ENCODE peak calls at places on chromosomes 2 and 18, in five cellular contexts. P, X, T, E and G are unnamed samples.

GRCh38 chr2:216260629-216261028 is 111.7 kb downstream of the MARCHF4 start:
- DNase-seq in E (no peak), T (no peak), P (no peak), X (no peak), G (no peak)

GRCh38 chr2:140247451-140248205 is 1467.4 kb upstream of the NXPH2 start:
- DNase-seq in T (no peak), X (peak), P (no peak), E (no peak), G (no peak)

GRCh38 chr2:197707316-197708213 is 2.4 kb downstream of the MARS2 start:
- DNase-seq in X (peak), P (no peak), T (no peak), E (no peak), G (no peak)

GRCh38 chr2:138589663-138590062 is 88.1 kb downstream of the SPOPL start:
- DNase-seq in E (no peak), P (no peak), X (no peak), T (no peak), G (no peak)

GRCh38 chr2:239463541-239464165 is 62.8 kb upstream of the HDAC4 start:
- DNase-seq in T (no peak), X (no peak), E (no peak), P (no peak), G (no peak)

GRCh38 chr2:71129114-71129890 is 727 bp downstream of the MCEE start:
- DNase-seq in X (peak), P (no peak), E (no peak), T (no peak), G (no peak)

GRCh38 chr2:86054539-86055082 is 51.1 kb downstream of the POLR1A start:
- DNase-seq in X (peak), E (no peak), P (no peak), T (no peak), G (no peak)

GRCh38 chr2:195202163-195202845 is 454.7 kb upstream of the SLC39A10 start:
- DNase-seq in E (no peak), P (no peak), T (no peak), X (no peak), G (no peak)

GRCh38 chr2:182144039-182144779 is 158.6 kb downstream of the PPP1R1C start:
- DNase-seq in T (no peak), P (no peak), X (no peak), E (no peak), G (no peak)

GRCh38 chr2:179898873-179899272 is 37.5 kb upstream of the ZNF385B start:
- DNase-seq in T (no peak), E (no peak), X (peak), P (peak), G (peak)

GRCh38 chr2:23760746-23761145 is 166.2 kb downstream of the ATAD2B start:
- DNase-seq in E (no peak), T (no peak), P (peak), X (peak), G (no peak)

GRCh38 chr18:47174545-47175116 is 1.5 kb downstream of the IER3IP1 start:
- DNase-seq in T (no peak), P (no peak), E (no peak), X (no peak), G (peak)

GRCh38 chr2:66805136-66805535 is 370.2 kb downstream of the MEIS1 start:
- DNase-seq in P (no peak), T (no peak), E (no peak), X (peak), G (no peak)

GRCh38 chr2:164896226-164896625 is 54.6 kb upstream of the COBLL1 start:
- DNase-seq in T (no peak), P (no peak), X (peak), E (no peak), G (no peak)

GRCh38 chr2:177338177-177338721 is 54.3 kb upstream of the AGPS start:
- DNase-seq in X (peak), T (no peak), E (no peak), P (peak), G (no peak)

GRCh38 chr2:151905963-151906632 is 77.9 kb upstream of the ARL5A start:
- DNase-seq in X (no peak), T (no peak), P (no peak), E (peak), G (no peak)

GRCh38 chr2:142037744-142038143 is 93.1 kb downstream of the LRP1B start:
- DNase-seq in E (no peak), T (no peak), X (no peak), P (peak), G (no peak)

GRCh38 chr2:224354631-224355211 is 47.2 kb downstream of the FAM124B start:
- DNase-seq in E (no peak), T (no peak), X (peak), P (no peak), G (no peak)

GRCh38 chr2:62038980-62039771 is 133.7 kb downstream of the COMMD1 start:
- DNase-seq in P (peak), X (peak), T (no peak), E (peak), G (no peak)

GRCh38 chr2:219125225-219125885 is 35.3 kb downstream of the NHEJ1 start:
- DNase-seq in P (no peak), X (peak), E (no peak), T (peak), G (peak)

GRCh38 chr2:85516649-85517389 is 22.1 kb upstream of the MAT2A start:
- DNase-seq in E (no peak), X (no peak), P (no peak), T (peak), G (peak)

GRCh38 chr2:239597216-239597615 is 196.4 kb upstream of the HDAC4 start:
- DNase-seq in X (no peak), P (no peak), T (no peak), E (no peak), G (peak)

GRCh38 chr2:176473177-176473576 is 203.9 kb downstream of the MTX2 start:
- DNase-seq in T (no peak), X (peak), E (no peak), P (no peak), G (no peak)

GRCh38 chr2:182951948-182952663 is 85.7 kb upstream of the FRZB start:
- DNase-seq in X (peak), T (no peak), P (no peak), E (no peak), G (no peak)

GRCh38 chr2:228700638-228701037 is 519.2 kb upstream of the SPHKAP start:
- DNase-seq in T (no peak), X (peak), P (peak), E (no peak), G (no peak)

GRCh38 chr2:166090900-166091299 is 36.9 kb downstream of the SCN1A start:
- DNase-seq in T (no peak), X (peak), P (no peak), E (no peak), G (no peak)

GRCh38 chr2:16142383-16143361 is 202.3 kb downstream of the MYCN start:
- DNase-seq in T (peak), X (no peak), P (no peak), E (no peak), G (no peak)

GRCh38 chr2:232662486-232663260 is 29.3 kb downstream of the EFHD1 start:
- DNase-seq in P (no peak), X (no peak), T (no peak), E (no peak), G (no peak)

GRCh38 chr2:10580170-10580539 is 109.6 kb downstream of the NOL10 start:
- DNase-seq in X (no peak), P (no peak), T (no peak), E (no peak), G (no peak)

GRCh38 chr2:78979380-78980238 is 45.9 kb upstream of the REG3G start:
- DNase-seq in T (peak), P (no peak), E (no peak), X (peak), G (peak)

GRCh38 chr18:13395577-13395976 is 177.0 kb downstream of the LDLRAD4 start:
- DNase-seq in T (no peak), E (no peak), P (no peak), X (no peak), G (no peak)

GRCh38 chr18:13393338-13393737 is 174.8 kb downstream of the LDLRAD4 start:
- DNase-seq in E (no peak), X (no peak), T (no peak), P (no peak), G (no peak)

GRCh38 chr18:13392899-13393298 is 174.3 kb downstream of the LDLRAD4 start:
- DNase-seq in E (no peak), P (no peak), T (no peak), X (no peak), G (no peak)

GRCh38 chr18:13392029-13392750 is 173.6 kb downstream of the LDLRAD4 start:
- DNase-seq in P (no peak), T (no peak), X (no peak), E (no peak), G (no peak)

DNA sequence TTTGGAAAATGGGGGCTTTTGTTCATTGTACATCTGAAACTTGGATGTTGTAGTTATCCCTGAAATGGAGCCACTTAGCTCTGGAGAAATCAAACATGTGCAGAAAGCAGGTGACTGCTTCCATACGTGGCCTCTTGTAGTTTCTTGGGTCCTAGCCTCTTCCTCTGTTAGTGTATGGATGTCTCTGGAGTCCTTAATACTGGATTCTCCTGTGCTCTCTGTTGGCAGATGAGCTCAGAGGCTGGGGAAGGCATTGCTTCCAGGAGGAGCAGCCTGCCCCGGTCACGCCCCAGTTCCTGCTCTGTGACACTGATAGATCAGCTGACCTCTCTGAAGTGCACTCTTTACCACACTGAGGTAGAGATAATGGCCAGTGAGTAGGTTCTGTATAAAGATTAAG is 176.2 kb downstream of the LDLRAD4 start:
- DNase-seq in X (no peak), T (no peak), P (no peak), E (no peak), G (no peak)
- TF ChIP-seq CTCF in X (no peak), T (no peak), P (no peak), E (no peak), G (no peak)

GRCh38 chr2:169871994-169872393 is 44.7 kb downstream of the UBR3 start:
- DNase-seq in P (no peak), T (no peak), E (no peak), X (no peak), G (no peak)

DNA sequence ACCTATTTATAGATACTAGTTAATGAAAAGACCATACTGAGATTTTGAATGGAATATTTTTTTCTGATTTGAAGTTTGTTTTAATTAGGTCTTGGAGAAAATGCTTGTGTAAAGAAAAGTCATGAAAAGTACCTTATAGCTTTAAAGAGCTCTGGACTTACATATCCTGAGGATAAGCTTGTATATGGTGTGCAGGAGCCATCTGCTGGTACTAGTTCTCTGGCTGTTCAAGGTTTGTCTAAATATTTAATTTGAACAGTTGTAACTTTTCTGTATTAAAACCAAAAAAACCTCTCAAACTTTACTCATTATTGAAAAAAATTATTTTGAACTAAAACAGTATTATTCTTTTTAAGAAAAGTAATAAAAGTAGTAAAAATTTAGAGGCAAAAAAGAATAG is 50.2 kb downstream of the UBR3 start:
- DNase-seq in X (peak), E (no peak), T (no peak), P (no peak), G (no peak)
- TF ChIP-seq CTCF in X (peak), E (peak), T (no peak), P (peak), G (no peak)

GRCh38 chr18:68922392-68922791 is 124.5 kb downstream of the CCDC102B start:
- DNase-seq in P (no peak), X (no peak), T (no peak), E (no peak), G (no peak)

GRCh38 chr18:68928762-68929675 is 131.1 kb downstream of the CCDC102B start:
- DNase-seq in P (no peak), T (no peak), X (no peak), E (no peak), G (no peak)

GRCh38 chr18:68919900-68920299 is 122.0 kb downstream of the CCDC102B start:
- DNase-seq in X (no peak), E (no peak), T (no peak), P (no peak), G (no peak)

DNA sequence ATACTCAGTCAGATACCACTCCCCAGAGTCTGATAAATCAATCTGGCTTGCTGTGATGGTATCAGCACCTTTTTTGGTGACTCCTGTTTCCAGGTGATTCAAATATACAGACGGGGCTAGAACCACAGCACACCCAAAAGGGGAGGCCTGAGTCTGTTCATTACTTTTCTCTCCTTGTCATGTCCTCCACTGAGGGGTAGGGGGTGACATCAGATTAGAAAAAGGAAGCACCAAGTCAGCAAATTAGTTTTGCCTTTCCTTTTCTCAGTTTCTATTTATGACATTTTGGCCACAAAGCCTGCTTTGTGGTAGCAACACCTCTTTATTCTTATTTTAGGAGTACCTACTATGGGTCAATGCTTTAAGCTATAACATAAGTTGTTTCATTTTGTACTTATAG is 127.4 kb downstream of the CCDC102B start:
- DNase-seq in X (peak), T (no peak), P (no peak), E (no peak), G (no peak)
- TF ChIP-seq CTCF in X (peak), T (no peak), P (no peak), E (peak), G (no peak)

GRCh38 chr2:18752667-18753422 is 163.5 kb upstream of the NT5C1B start:
- DNase-seq in X (peak), E (no peak), P (no peak), T (no peak), G (no peak)

GRCh38 chr2:18752022-18752493 is 162.7 kb upstream of the NT5C1B start:
- DNase-seq in T (no peak), E (no peak), P (no peak), X (peak), G (no peak)

GRCh38 chr2:18753722-18754121 is 164.4 kb upstream of the NT5C1B start:
- DNase-seq in E (no peak), P (no peak), X (no peak), T (no peak), G (no peak)

GRCh38 chr2:18750662-18751554 is 161.5 kb upstream of the NT5C1B start:
- DNase-seq in X (peak), P (no peak), T (no peak), E (no peak), G (no peak)

GRCh38 chr2:18749912-18750526 is 160.7 kb upstream of the NT5C1B start:
- DNase-seq in X (peak), T (peak), E (no peak), P (peak), G (peak)
- TF ChIP-seq CTCF in X (peak), T (no peak), E (peak), P (peak), G (peak)

GRCh38 chr2:233928594-233929351 is 11.6 kb downstream of the TRPM8 start:
- DNase-seq in T (peak), X (peak), P (no peak), E (no peak), G (peak)

GRCh38 chr2:233934524-233934923 is 17.4 kb downstream of the TRPM8 start:
- DNase-seq in X (no peak), P (no peak), T (no peak), E (no peak), G (no peak)

GRCh38 chr2:233925402-233925801 is 8.2 kb downstream of the TRPM8 start:
- DNase-seq in P (no peak), T (no peak), E (no peak), X (no peak), G (no peak)

GRCh38 chr2:233926806-233927205 is 9.6 kb downstream of the TRPM8 start:
- DNase-seq in E (no peak), X (peak), T (no peak), P (no peak), G (no peak)

GRCh38 chr2:233929352-233929843 is 12.2 kb downstream of the TRPM8 start:
- DNase-seq in X (no peak), T (no peak), E (no peak), P (no peak), G (no peak)
- TF ChIP-seq CTCF in X (no peak), T (no peak), E (no peak), P (no peak), G (no peak)